ENCODE peak calls at places on chromosomes 7 and 10, in nine cellular contexts. K is left ventricle myocardium inferior; U is naive thymus-derived CD8-positive, alpha-beta T cell; I is H4; Y is sciatic nerve; N is gastrocnemius medialis; F is RWPE1; E is left cardiac atrium; D is HT1080. G is an unnamed sample.

GRCh38 chr10:127547997-127548396 is 1.1 kb upstream of the NPS start:
- DNase-seq in K (no peak), U (no peak), I (no peak), Y (no peak), N (no peak), F (no peak), E (no peak), D (no peak), G (no peak)

GRCh38 chr7:17367502-17367901 is 69.0 kb downstream of the AHR start:
- DNase-seq in K (no peak), U (no peak), I (no peak), Y (no peak), N (no peak), F (no peak), E (no peak), D (no peak), G (no peak)

GRCh38 chr7:92699560-92699959 is 109.4 kb upstream of the FAM133B start:
- DNase-seq in K (no peak), U (no peak), I (no peak), Y (no peak), N (no peak), F (no peak), E (no peak), D (peak; percentile 27), G (no peak)

GRCh38 chr10:90041585-90041984 is 340.2 kb downstream of the KIF20B start:
- DNase-seq in K (no peak), U (no peak), I (no peak), Y (no peak), N (no peak), F (no peak), E (no peak), D (no peak), G (peak; percentile 32)

GRCh38 chr7:138666385-138666784 is 34.8 kb downstream of the SVOPL start:
- DNase-seq in K (no peak), U (no peak), I (no peak), Y (no peak), N (no peak), F (no peak), E (no peak), D (no peak), G (no peak)

GRCh38 chr10:7937315-7937945 is 117.1 kb upstream of the GATA3 start:
- DNase-seq in K (no peak), U (no peak), I (no peak), Y (no peak), N (no peak), F (peak; percentile 76), E (no peak), D (peak; percentile 4), G (no peak)

GRCh38 chr7:122269241-122269640 is 35.3 kb downstream of the FEZF1 start:
- DNase-seq in K (no peak), U (no peak), I (no peak), Y (no peak), N (no peak), F (no peak), E (no peak), D (peak; percentile 72), G (no peak)

GRCh38 chr10:29131952-29132820 is 156.7 kb upstream of the LYZL1 start:
- DNase-seq in K (peak; percentile 29), U (no peak), I (peak; percentile 9), Y (no peak), N (no peak), F (no peak), E (peak; percentile 74), D (peak; percentile 36), G (peak; percentile 80)

GRCh38 chr7:106039486-106040060 is 72.5 kb downstream of the SYPL1 start:
- DNase-seq in K (no peak), U (no peak), I (peak; percentile 44), Y (no peak), N (no peak), F (no peak), E (no peak), D (no peak), G (peak; percentile 41)

GRCh38 chr7:1291040-1291689 is 58.5 kb downstream of the UNCX start:
- DNase-seq in K (no peak), U (no peak), I (no peak), Y (no peak), N (no peak), F (no peak), E (no peak), D (no peak), G (peak; percentile 46)

GRCh38 chr10:130453036-130453720 is 317.0 kb downstream of the GLRX3 start:
- DNase-seq in K (no peak), U (no peak), I (no peak), Y (no peak), N (no peak), F (no peak), E (no peak), D (no peak), G (no peak)

GRCh38 chr10:73906524-73907447 is 4.1 kb upstream of the PLAU start:
- DNase-seq in K (peak; percentile 69), U (no peak), I (peak; percentile 97), Y (peak; percentile 81), N (peak; percentile 76), F (peak; percentile 85), E (peak; percentile 81), D (peak; percentile 99), G (peak; percentile 86)

GRCh38 chr10:34407227-34407626 is 407.9 kb downstream of the PARD3 start:
- DNase-seq in K (peak; percentile 17), U (no peak), I (peak; percentile 24), Y (no peak), N (no peak), F (no peak), E (peak; percentile 34), D (peak; percentile 44), G (peak; percentile 21)

GRCh38 chr10:89553064-89553734 is 17.8 kb upstream of the SLC16A12 start:
- DNase-seq in K (no peak), U (no peak), I (peak; percentile 74), Y (no peak), N (no peak), F (peak; percentile 82), E (no peak), D (peak; percentile 94), G (no peak)

GRCh38 chr10:118953598-118953997 is 75.9 kb upstream of the NANOS1 start:
- DNase-seq in K (no peak), U (no peak), I (no peak), Y (no peak), N (no peak), F (no peak), E (no peak), D (no peak), G (no peak)

GRCh38 chr10:31081937-31082635 is 50.4 kb upstream of the ZNF438 start:
- DNase-seq in K (no peak), U (no peak), I (no peak), Y (no peak), N (no peak), F (no peak), E (no peak), D (no peak), G (no peak)

GRCh38 chr7:71348751-71349415 is 216.9 kb downstream of the GALNT17 start:
- DNase-seq in K (no peak), U (no peak), I (peak; percentile 68), Y (no peak), N (no peak), F (no peak), E (no peak), D (no peak), G (no peak)

GRCh38 chr7:12385364-12385786 is 18.3 kb downstream of the VWDE start:
- DNase-seq in K (no peak), U (no peak), I (no peak), Y (no peak), N (no peak), F (no peak), E (no peak), D (no peak), G (no peak)

GRCh38 chr7:99143853-99144672 is at the start of gene SMURF1:
- DNase-seq in K (peak; percentile 72), U (peak; percentile 79), I (peak; percentile 32), Y (peak; percentile 84), N (peak; percentile 55), F (peak; percentile 65), E (peak; percentile 75), D (peak; percentile 47), G (peak; percentile 90)

GRCh38 chr7:141617280-141617679 is 66.1 kb downstream of the AGK start:
- DNase-seq in K (no peak), U (no peak), I (no peak), Y (no peak), N (no peak), F (no peak), E (no peak), D (no peak), G (no peak)

GRCh38 chr10:34751272-34751671 is 63.8 kb downstream of the PARD3 start:
- DNase-seq in K (no peak), U (no peak), I (no peak), Y (no peak), N (no peak), F (no peak), E (no peak), D (no peak), G (no peak)

GRCh38 chr10:118463740-118464139 is 121.6 kb upstream of the FAM204A start:
- DNase-seq in K (no peak), U (no peak), I (no peak), Y (no peak), N (no peak), F (no peak), E (no peak), D (no peak), G (no peak)

GRCh38 chr7:20152511-20152910 is 64.7 kb downstream of the MACC1 start:
- DNase-seq in K (no peak), U (no peak), I (peak; percentile 96), Y (no peak), N (no peak), F (peak; percentile 4), E (no peak), D (no peak), G (no peak)

GRCh38 chr7:123604739-123605138 is 3.1 kb downstream of the ASB15 start:
- DNase-seq in K (no peak), U (no peak), I (no peak), Y (no peak), N (no peak), F (no peak), E (no peak), D (no peak), G (no peak)

GRCh38 chr7:81574723-81575326 is 195.0 kb downstream of the HGF start:
- DNase-seq in K (no peak), U (no peak), I (no peak), Y (no peak), N (no peak), F (no peak), E (no peak), D (no peak), G (no peak)

GRCh38 chr7:114426824-114427223 is 12.2 kb downstream of the FOXP2 start:
- DNase-seq in K (no peak), U (no peak), I (peak; percentile 44), Y (no peak), N (no peak), F (no peak), E (no peak), D (no peak), G (no peak)

G was measured in right cardiac atrium.